ENCODE peak calls at places on chromosomes 11 and 22, in ten cellular contexts. One of them, this sample, is unnamed.

GRCh38 chr11:32233276-32233675 is 142.4 kb downstream of the RCN1 start:
- DNase-seq in sigmoid colon: no peak
- DNase-seq in right lobe of liver: no peak
- DNase-seq in MM.1S: no peak
- DNase-seq in PC-9: no peak
- DNase-seq in mesendoderm: no peak
- DNase-seq in HL-60: no peak
- DNase-seq in spleen: no peak
- DNase-seq in Peyer's patch: no peak
- DNase-seq in CD4-positive, alpha-beta T cell: no peak
- DNase-seq in this sample: no peak

GRCh38 chr11:15197696-15198095 is 83.0 kb downstream of the INSC start:
- DNase-seq in sigmoid colon: no peak
- DNase-seq in right lobe of liver: no peak
- DNase-seq in MM.1S: no peak
- DNase-seq in PC-9: no peak
- DNase-seq in Peyer's patch: no peak
- DNase-seq in mesendoderm: no peak
- DNase-seq in HL-60: no peak
- DNase-seq in spleen: no peak
- DNase-seq in CD4-positive, alpha-beta T cell: no peak
- DNase-seq in this sample: no peak

GRCh38 chr11:70265341-70265740 is 5.1 kb upstream of the PPFIA1 start:
- DNase-seq in CD4-positive, alpha-beta T cell: no peak
- DNase-seq in right lobe of liver: peak; percentile 10
- DNase-seq in HL-60: no peak
- DNase-seq in PC-9: no peak
- DNase-seq in mesendoderm: no peak
- DNase-seq in spleen: no peak
- DNase-seq in Peyer's patch: no peak
- DNase-seq in sigmoid colon: no peak
- DNase-seq in MM.1S: peak; percentile 40
- DNase-seq in this sample: no peak

GRCh38 chr11:17979770-17980371 is 33.0 kb downstream of the SERGEF start:
- DNase-seq in CD4-positive, alpha-beta T cell: no peak
- DNase-seq in MM.1S: peak; percentile 36
- DNase-seq in PC-9: no peak
- DNase-seq in spleen: no peak
- DNase-seq in right lobe of liver: no peak
- DNase-seq in Peyer's patch: peak; percentile 62
- DNase-seq in HL-60: peak; percentile 8
- DNase-seq in mesendoderm: peak; percentile 56
- DNase-seq in sigmoid colon: no peak
- DNase-seq in this sample: peak; percentile 37

GRCh38 chr22:38347181-38347943 is 30.1 kb upstream of the CSNK1E start:
- DNase-seq in HL-60: no peak
- DNase-seq in mesendoderm: no peak
- DNase-seq in CD4-positive, alpha-beta T cell: no peak
- DNase-seq in spleen: peak; percentile 58
- DNase-seq in MM.1S: no peak
- DNase-seq in sigmoid colon: peak; percentile 55
- DNase-seq in right lobe of liver: peak; percentile 44
- DNase-seq in PC-9: no peak
- DNase-seq in Peyer's patch: peak; percentile 42
- DNase-seq in this sample: peak; percentile 57

GRCh38 chr22:44133901-44134511 is 46.7 kb upstream of the PARVG start:
- DNase-seq in right lobe of liver: peak; percentile 58
- DNase-seq in Peyer's patch: no peak
- DNase-seq in spleen: peak; percentile 52
- DNase-seq in sigmoid colon: peak; percentile 70
- DNase-seq in HL-60: peak; percentile 10
- DNase-seq in mesendoderm: no peak
- DNase-seq in MM.1S: no peak
- DNase-seq in CD4-positive, alpha-beta T cell: no peak
- DNase-seq in PC-9: no peak
- DNase-seq in this sample: peak; percentile 32

GRCh38 chr11:65182258-65183170 is 786 bp downstream of the CAPN1 start:
- DNase-seq in sigmoid colon: peak; percentile 77
- DNase-seq in HL-60: no peak
- DNase-seq in mesendoderm: peak; percentile 81
- DNase-seq in PC-9: peak; percentile 68
- DNase-seq in MM.1S: no peak
- DNase-seq in right lobe of liver: no peak
- DNase-seq in spleen: peak; percentile 82
- DNase-seq in Peyer's patch: peak; percentile 68
- DNase-seq in CD4-positive, alpha-beta T cell: no peak
- DNase-seq in this sample: peak; percentile 70

GRCh38 chr22:50506611-50507420 is 686 bp downstream of the LMF2 start:
- DNase-seq in MM.1S: no peak
- DNase-seq in sigmoid colon: peak; percentile 82
- DNase-seq in CD4-positive, alpha-beta T cell: no peak
- DNase-seq in HL-60: no peak
- DNase-seq in mesendoderm: no peak
- DNase-seq in PC-9: no peak
- DNase-seq in Peyer's patch: no peak
- DNase-seq in spleen: peak; percentile 91
- DNase-seq in right lobe of liver: no peak
- DNase-seq in this sample: peak; percentile 90

GRCh38 chr11:432501-433100 is 9.2 kb downstream of the ANO9 start:
- DNase-seq in MM.1S: no peak
- DNase-seq in Peyer's patch: no peak
- DNase-seq in HL-60: no peak
- DNase-seq in sigmoid colon: no peak
- DNase-seq in PC-9: no peak
- DNase-seq in CD4-positive, alpha-beta T cell: no peak
- DNase-seq in spleen: no peak
- DNase-seq in mesendoderm: no peak
- DNase-seq in right lobe of liver: no peak
- DNase-seq in this sample: no peak

GRCh38 chr22:30251661-30252226 is 5.2 kb upstream of the LIF start:
- DNase-seq in CD4-positive, alpha-beta T cell: no peak
- DNase-seq in spleen: no peak
- DNase-seq in HL-60: no peak
- DNase-seq in right lobe of liver: no peak
- DNase-seq in sigmoid colon: no peak
- DNase-seq in mesendoderm: no peak
- DNase-seq in PC-9: peak; percentile 65
- DNase-seq in MM.1S: no peak
- DNase-seq in Peyer's patch: no peak
- DNase-seq in this sample: no peak

GRCh38 chr11:110345756-110346155 is 49.3 kb upstream of the RDX start:
- DNase-seq in CD4-positive, alpha-beta T cell: no peak
- DNase-seq in MM.1S: no peak
- DNase-seq in Peyer's patch: no peak
- DNase-seq in sigmoid colon: no peak
- DNase-seq in PC-9: peak; percentile 92
- DNase-seq in spleen: no peak
- DNase-seq in right lobe of liver: no peak
- DNase-seq in mesendoderm: no peak
- DNase-seq in HL-60: no peak
- DNase-seq in this sample: no peak

GRCh38 chr11:128207861-128208321 is 379.5 kb downstream of the ETS1 start:
- DNase-seq in spleen: no peak
- DNase-seq in right lobe of liver: no peak
- DNase-seq in sigmoid colon: no peak
- DNase-seq in HL-60: no peak
- DNase-seq in mesendoderm: no peak
- DNase-seq in Peyer's patch: no peak
- DNase-seq in CD4-positive, alpha-beta T cell: no peak
- DNase-seq in MM.1S: no peak
- DNase-seq in PC-9: peak; percentile 98
- DNase-seq in this sample: no peak

GRCh38 chr22:29821790-29822130 is 16.3 kb downstream of the ASCC2 start:
- DNase-seq in CD4-positive, alpha-beta T cell: no peak
- DNase-seq in mesendoderm: no peak
- DNase-seq in HL-60: no peak
- DNase-seq in MM.1S: no peak
- DNase-seq in Peyer's patch: no peak
- DNase-seq in spleen: no peak
- DNase-seq in PC-9: no peak
- DNase-seq in sigmoid colon: no peak
- DNase-seq in right lobe of liver: no peak
- DNase-seq in this sample: no peak

DNA sequence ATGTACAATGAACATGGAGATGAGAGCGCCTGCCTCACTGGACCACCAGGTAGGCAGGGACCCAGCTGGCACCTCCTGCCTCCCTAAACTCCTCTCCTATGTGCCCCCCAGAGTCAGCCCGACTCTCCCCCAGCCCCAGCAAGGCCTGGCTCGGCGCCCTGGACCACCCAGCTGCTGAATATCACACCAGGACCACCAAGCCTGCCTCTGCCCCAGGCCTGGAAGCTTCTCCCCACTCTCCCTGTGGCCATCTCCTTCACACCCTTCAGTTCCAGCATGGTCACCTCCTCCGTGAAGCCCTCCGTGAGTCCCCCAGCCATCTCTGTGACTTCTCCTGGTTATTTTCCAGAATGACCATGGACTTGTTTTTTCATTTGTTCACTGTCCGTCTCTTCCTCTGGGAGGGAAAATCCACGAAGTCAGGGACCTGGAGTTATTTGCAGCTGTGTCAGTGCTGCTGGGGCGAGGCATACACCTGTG is 6.4 kb upstream of the LSP1 start:
- DNase-seq in MM.1S: no peak
- DNase-seq in PC-9: no peak
- DNase-seq in spleen: peak; percentile 78
- DNase-seq in sigmoid colon: no peak
- DNase-seq in mesendoderm: no peak
- DNase-seq in right lobe of liver: peak; percentile 52
- DNase-seq in CD4-positive, alpha-beta T cell: no peak
- DNase-seq in Peyer's patch: no peak
- DNase-seq in HL-60: no peak
- DNase-seq in this sample: no peak
- H3K27ac ChIP-seq in MM.1S: no peak overlapping the region
- H3K27ac ChIP-seq in PC-9: no peak overlapping the region
- H3K27ac ChIP-seq in spleen: peak overlapping the region; percentile 91
- H3K27ac ChIP-seq in sigmoid colon: no peak overlapping the region
- H3K27ac ChIP-seq in mesendoderm: no peak overlapping the region
- H3K27ac ChIP-seq in right lobe of liver: no peak overlapping the region
- H3K27ac ChIP-seq in CD4-positive, alpha-beta T cell: no peak overlapping the region
- H3K27ac ChIP-seq in Peyer's patch: no peak overlapping the region
- H3K27ac ChIP-seq in HL-60: no peak overlapping the region
- H3K27ac ChIP-seq in this sample: no peak overlapping the region

DNA sequence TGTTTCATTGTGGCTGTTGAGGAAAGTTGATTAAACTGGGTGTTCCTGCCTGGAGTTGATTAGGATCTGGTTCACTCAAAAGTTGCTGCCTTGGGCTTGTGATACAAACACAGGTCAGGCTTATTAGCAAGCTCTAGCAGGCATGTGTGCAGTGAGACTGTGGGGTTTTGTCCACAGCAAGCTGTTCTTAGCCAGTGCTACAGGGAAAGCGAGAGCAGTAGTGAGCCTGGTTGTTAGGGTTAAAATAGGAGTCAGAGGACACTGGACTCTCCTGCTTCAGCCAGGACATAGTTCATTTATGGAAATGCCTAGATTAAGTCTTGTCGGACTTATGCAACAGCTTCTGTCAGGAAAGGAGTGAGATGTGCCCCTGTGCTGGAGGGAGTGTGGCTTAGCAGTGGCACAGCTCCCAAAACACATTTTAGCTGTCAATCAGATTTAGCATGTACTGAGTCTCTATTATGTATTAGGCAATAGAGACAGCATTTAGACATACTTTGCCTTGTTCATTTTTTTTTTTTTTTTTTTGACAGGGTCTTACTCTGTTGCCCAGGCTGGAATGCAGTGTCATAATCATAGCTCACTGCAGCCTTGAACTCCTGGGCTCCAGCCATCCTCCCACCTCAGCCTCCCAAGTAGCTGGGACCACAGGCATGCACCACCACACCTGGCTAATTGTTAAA is 8.7 kb downstream of the SNRPD3 start:
- DNase-seq in CD4-positive, alpha-beta T cell: no peak
- DNase-seq in spleen: peak; percentile 14
- DNase-seq in Peyer's patch: no peak
- DNase-seq in sigmoid colon: no peak
- DNase-seq in MM.1S: no peak
- DNase-seq in mesendoderm: no peak
- DNase-seq in right lobe of liver: no peak
- DNase-seq in HL-60: no peak
- DNase-seq in PC-9: no peak
- DNase-seq in this sample: no peak
- H3K27ac ChIP-seq in CD4-positive, alpha-beta T cell: no peak overlapping the region
- H3K27ac ChIP-seq in spleen: peak overlapping the region; percentile 50
- H3K27ac ChIP-seq in Peyer's patch: no peak overlapping the region
- H3K27ac ChIP-seq in sigmoid colon: no peak overlapping the region
- H3K27ac ChIP-seq in MM.1S: no peak overlapping the region
- H3K27ac ChIP-seq in mesendoderm: no peak overlapping the region
- H3K27ac ChIP-seq in right lobe of liver: peak overlapping the region; percentile 59
- H3K27ac ChIP-seq in HL-60: no peak overlapping the region
- H3K27ac ChIP-seq in PC-9: no peak overlapping the region
- H3K27ac ChIP-seq in this sample: no peak overlapping the region

GRCh38 chr22:40502919-40503318 is 132.5 kb downstream of the SGSM3 start:
- DNase-seq in spleen: no peak
- DNase-seq in sigmoid colon: no peak
- DNase-seq in PC-9: no peak
- DNase-seq in CD4-positive, alpha-beta T cell: no peak
- DNase-seq in mesendoderm: no peak
- DNase-seq in Peyer's patch: no peak
- DNase-seq in MM.1S: no peak
- DNase-seq in HL-60: no peak
- DNase-seq in right lobe of liver: no peak
- DNase-seq in this sample: no peak
- H3K27ac ChIP-seq in spleen: no peak overlapping the region
- H3K27ac ChIP-seq in sigmoid colon: no peak overlapping the region
- H3K27ac ChIP-seq in PC-9: peak overlapping the region; percentile 10
- H3K27ac ChIP-seq in CD4-positive, alpha-beta T cell: no peak overlapping the region
- H3K27ac ChIP-seq in mesendoderm: no peak overlapping the region
- H3K27ac ChIP-seq in Peyer's patch: no peak overlapping the region
- H3K27ac ChIP-seq in MM.1S: no peak overlapping the region
- H3K27ac ChIP-seq in HL-60: no peak overlapping the region
- H3K27ac ChIP-seq in right lobe of liver: no peak overlapping the region
- H3K27ac ChIP-seq in this sample: no peak overlapping the region

DNA sequence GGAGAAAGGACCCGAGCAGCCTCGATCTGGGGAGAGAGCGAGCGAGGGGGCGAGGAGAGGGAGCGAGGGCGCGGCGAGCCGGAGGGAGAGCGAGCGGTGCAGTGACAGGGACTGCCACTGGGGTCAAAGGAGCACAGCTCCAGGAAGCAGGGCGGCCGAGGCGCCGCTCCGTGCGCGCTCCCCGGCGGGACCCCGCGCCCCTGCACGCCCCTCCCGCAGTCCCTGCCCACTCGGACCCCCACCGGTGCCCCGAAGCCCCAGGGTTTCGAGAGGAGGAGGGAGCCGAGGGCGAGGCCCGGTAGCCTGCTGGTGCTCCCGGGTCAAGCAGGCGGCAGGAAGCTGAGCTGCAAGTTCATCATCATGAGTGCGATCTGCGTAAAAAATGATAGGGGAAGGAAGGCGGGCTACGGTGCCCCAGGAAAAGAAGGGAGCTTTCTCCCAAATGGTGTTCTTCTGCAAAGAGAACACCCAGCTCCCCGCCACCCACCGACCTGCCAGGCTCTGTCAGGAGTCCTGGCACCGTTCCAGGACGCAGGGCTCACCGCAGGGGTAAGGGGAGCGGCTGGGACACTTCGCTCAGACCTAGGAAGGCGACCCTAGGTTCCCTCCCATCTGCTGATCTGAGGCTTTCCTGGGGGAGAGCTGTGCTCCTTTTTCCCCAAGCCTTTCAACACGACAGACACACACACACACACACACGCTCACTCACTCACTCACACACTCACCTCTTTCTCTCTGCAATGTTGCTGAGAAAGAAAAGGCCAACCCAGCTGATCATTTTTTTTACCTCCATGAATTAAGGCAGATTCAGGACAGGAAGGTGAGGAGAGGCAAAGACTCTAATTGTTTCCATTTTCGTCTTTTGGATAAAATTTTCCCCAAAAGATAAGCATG is at the start of gene MPPED2:
- DNase-seq in MM.1S: peak; percentile 56
- DNase-seq in CD4-positive, alpha-beta T cell: no peak
- DNase-seq in sigmoid colon: peak; percentile 77
- DNase-seq in spleen: peak; percentile 83
- DNase-seq in PC-9: no peak
- DNase-seq in mesendoderm: peak; percentile 85
- DNase-seq in HL-60: peak; percentile 8
- DNase-seq in right lobe of liver: peak; percentile 60
- DNase-seq in Peyer's patch: no peak
- DNase-seq in this sample: peak; percentile 81
- H3K27ac ChIP-seq in MM.1S: no peak within 1 kb of the TSS
- H3K27ac ChIP-seq in CD4-positive, alpha-beta T cell: no peak within 1 kb of the TSS
- H3K27ac ChIP-seq in sigmoid colon: peak within 1 kb of the TSS; percentile 97
- H3K27ac ChIP-seq in spleen: peak within 1 kb of the TSS; percentile 70
- H3K27ac ChIP-seq in PC-9: no peak within 1 kb of the TSS
- H3K27ac ChIP-seq in mesendoderm: no peak within 1 kb of the TSS
- H3K27ac ChIP-seq in HL-60: no peak within 1 kb of the TSS
- H3K27ac ChIP-seq in right lobe of liver: no peak within 1 kb of the TSS
- H3K27ac ChIP-seq in Peyer's patch: no peak within 1 kb of the TSS
- H3K27ac ChIP-seq in this sample: peak within 1 kb of the TSS; percentile 33

This sample was measured in pancreas.